ENCODE peak calls at places on chromosomes 12 and 14, in five cellular contexts. K, N, R, U and V are unnamed samples. For H3K9me3, the result is how much of the 10 kb centered on the place peaks cover.

GRCh38 chr12:115810580-115810979 is 466.9 kb downstream of the MED13L start:
- DNase-seq in K (no peak), N (no peak), R (no peak), U (no peak), V (no peak)

GRCh38 chr12:53113307-53113706 is 10.0 kb downstream of the SOAT2 start:
- DNase-seq in K (no peak), N (no peak), R (no peak), U (no peak), V (no peak)

GRCh38 chr14:46490150-46490769 is 161.3 kb downstream of the RPL10L start:
- DNase-seq in K (no peak), N (no peak), R (peak), U (no peak), V (peak)

GRCh38 chr14:95535226-95536021 is 574 bp downstream of the GLRX5 start:
- DNase-seq in K (no peak), N (no peak), R (peak), U (no peak), V (no peak)

GRCh38 chr14:99183311-99183710 is 88.7 kb downstream of the BCL11B start:
- DNase-seq in K (no peak), N (no peak), R (no peak), U (no peak), V (no peak)

GRCh38 chr14:64646103-64646502 is 58.1 kb upstream of the PLEKHG3 start:
- DNase-seq in K (no peak), N (no peak), R (no peak), U (no peak), V (no peak)

GRCh38 chr12:58530421-58531067 is 389.8 kb downstream of the LRIG3 start:
- DNase-seq in K (no peak), N (no peak), R (no peak), U (no peak), V (no peak)

GRCh38 chr14:100076133-100076532 is 10.9 kb downstream of the EVL start:
- DNase-seq in K (no peak), N (peak), R (no peak), U (peak), V (no peak)

DNA sequence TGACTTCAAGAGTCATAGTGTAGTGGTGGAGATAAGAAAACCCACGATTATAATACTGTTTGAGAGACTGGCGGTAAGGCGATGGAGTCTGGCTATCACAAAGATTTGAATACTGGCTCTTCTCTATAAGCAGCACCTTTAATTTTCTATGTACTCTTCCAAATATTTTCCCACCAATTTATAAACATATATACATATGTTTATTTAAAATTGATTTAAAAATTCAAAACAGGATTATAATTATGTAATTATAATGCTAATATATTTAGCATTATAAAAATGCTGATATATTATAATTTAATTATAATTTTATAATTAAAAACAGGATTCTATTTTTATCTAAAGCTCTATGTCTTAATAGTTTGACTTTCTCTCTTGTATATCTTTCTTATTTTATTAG is 15.4 kb upstream of the DCD start:
- DNase-seq in K (no peak), N (no peak), R (no peak), U (no peak), V (no peak)
- H3K9me3 ChIP-seq in K (under half), N (under half), R (under half), U (under half), V (under half)

DNA sequence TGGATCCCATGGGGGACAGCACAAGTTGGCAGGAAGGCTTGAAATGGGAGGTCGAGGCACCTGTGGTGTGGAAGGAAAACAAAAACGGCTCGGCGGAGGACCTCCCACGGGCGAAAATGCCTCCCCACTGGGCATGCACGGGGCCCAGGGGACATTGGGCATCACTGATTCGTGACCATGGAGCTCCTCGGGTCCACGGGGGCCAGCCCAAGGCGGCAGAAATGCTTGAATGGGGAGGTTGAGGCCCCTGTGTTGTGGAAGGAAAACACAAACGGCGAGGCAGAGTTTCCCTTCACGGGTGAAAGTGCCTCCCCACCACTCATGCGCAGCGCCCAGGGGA is 376.0 kb downstream of the ALG10 start:
- DNase-seq in K (peak), N (peak), R (no peak), U (no peak), V (no peak)
- H3K9me3 ChIP-seq in K (half or more), N (under half), R (under half), U (under half), V (under half)

GRCh38 chr14:32185097-32185496 is 16.7 kb upstream of the RNU6-7 start:
- DNase-seq in K (no peak), N (no peak), R (no peak), U (no peak), V (no peak)

GRCh38 chr14:32186248-32186647 is 15.6 kb upstream of the RNU6-7 start:
- DNase-seq in K (no peak), N (no peak), R (no peak), U (no peak), V (no peak)

GRCh38 chr14:32183151-32184048 is 18.4 kb upstream of the RNU6-7 start:
- DNase-seq in K (no peak), N (no peak), R (no peak), U (no peak), V (no peak)
- H3K9me3 ChIP-seq in K (under half), N (under half), R (under half), U (under half), V (under half)

GRCh38 chr14:27672047-27672446 is 1074.2 kb upstream of the NOVA1 start:
- DNase-seq in K (no peak), N (no peak), R (peak), U (no peak), V (no peak)

GRCh38 chr14:27668531-27668930 is 1070.7 kb upstream of the NOVA1 start:
- DNase-seq in K (no peak), N (no peak), R (no peak), U (no peak), V (no peak)
- H3K9me3 ChIP-seq in K (under half), N (under half), R (under half), U (under half), V (under half)

GRCh38 chr14:105690671-105691070 is 164.3 kb downstream of the TMEM121 start:
- DNase-seq in K (no peak), N (no peak), R (no peak), U (no peak), V (no peak)
- H3K9me3 ChIP-seq in K (half or more), N (under half), R (under half), U (under half), V (under half)

DNA sequence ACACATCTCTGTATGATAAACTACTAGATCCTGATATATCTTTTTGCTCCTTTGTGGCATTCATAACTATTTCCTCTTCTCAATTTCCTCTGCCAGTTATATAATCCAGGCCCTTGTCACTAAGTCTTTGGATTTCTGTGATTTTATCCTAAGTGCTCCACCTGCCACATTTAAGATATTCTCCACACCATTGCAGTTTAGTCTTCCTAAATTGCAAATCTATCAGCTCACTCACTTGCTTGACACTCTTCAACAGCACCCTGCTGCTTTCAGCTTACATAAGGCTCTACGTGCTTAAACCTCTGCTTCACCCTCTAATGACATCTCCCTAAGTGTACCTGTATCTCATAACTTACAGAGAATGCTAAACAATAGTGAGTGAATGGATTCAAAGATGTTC is 1032.2 kb upstream of the SEL1L start:
- DNase-seq in K (no peak), N (no peak), R (no peak), U (no peak), V (no peak)
- H3K9me3 ChIP-seq in K (under half), N (under half), R (under half), U (under half), V (under half)

DNA sequence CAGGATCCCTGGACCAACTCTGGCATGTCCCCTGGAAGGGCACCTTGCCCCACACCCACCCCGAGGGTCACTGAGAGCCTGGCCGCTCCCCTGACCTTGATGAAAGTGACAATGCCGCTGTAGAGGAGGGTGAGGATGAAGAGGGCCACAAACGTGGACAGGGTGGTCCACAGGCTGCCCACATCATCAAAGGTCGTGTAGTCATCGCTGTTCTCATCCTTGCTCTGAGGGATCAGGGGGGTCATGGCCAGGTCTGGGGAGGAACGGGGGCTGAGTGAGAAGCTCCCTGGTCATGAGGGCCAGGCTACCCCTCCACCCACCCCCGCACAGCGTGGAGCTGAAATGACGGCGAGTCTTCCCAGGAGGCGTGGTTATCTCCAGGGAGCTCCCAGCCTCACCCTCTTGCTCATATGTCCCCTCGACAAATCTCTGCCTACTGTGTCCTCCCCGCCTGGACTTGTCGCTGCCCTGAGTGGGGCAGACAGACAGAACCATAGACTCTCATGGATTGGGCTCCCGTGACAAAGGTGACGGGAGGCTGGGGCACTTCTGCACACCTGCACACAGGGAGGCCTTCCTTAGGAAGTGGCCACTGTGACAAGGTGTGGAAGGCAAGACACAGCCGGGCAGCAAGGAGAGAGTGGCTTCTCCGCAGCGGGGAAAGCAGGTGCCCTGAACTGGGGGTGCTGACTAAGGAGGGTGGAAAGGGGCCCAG is 311.1 kb downstream of the TMEM121 start:
- DNase-seq in K (no peak), N (no peak), R (no peak), U (no peak), V (no peak)
- H3K9me3 ChIP-seq in K (half or more), N (under half), R (under half), U (under half), V (under half)